ENCODE peak calls at places on chromosome 1, in four cellular contexts. Y is A549, S is progenitor cell of endocrine pancreas, Z is NCI-H82. X is an unnamed sample.

GRCh38 chr1:218281285-218281684 is 3.8 kb upstream of the RRP15 start:
- DNase-seq in S (no peak), Z (peak; percentile 14), Y (peak; percentile 20), X (no peak)

GRCh38 chr1:113675299-113675698 is 84.0 kb downstream of the PHTF1 start:
- DNase-seq in Y (peak; percentile 7), S (no peak), Z (no peak), X (no peak)

GRCh38 chr1:244836135-244836521 is 670 bp downstream of the COX20 start:
- DNase-seq in S (no peak), Z (peak; percentile 83), Y (peak; percentile 46), X (peak; percentile 35)

GRCh38 chr1:156600733-156601121 is 552 bp downstream of the GPATCH4 start:
- DNase-seq in S (no peak), Y (no peak), Z (no peak), X (no peak)

GRCh38 chr1:231774719-231775322 is 148.2 kb downstream of the DISC1 start:
- DNase-seq in Z (no peak), Y (no peak), S (no peak), X (no peak)

GRCh38 chr1:33181906-33182305 is at the start of gene TRIM62:
- DNase-seq in Y (peak; percentile 65), S (peak; percentile 70), Z (peak; percentile 98), X (peak; percentile 81)

GRCh38 chr1:64829411-64830033 is 84.6 kb downstream of the RAVER2 start:
- DNase-seq in Y (no peak), Z (no peak), S (no peak), X (no peak)

GRCh38 chr1:92544756-92545165 is 58.0 kb upstream of the GFI1 start:
- DNase-seq in Y (no peak), Z (no peak), S (no peak), X (no peak)

GRCh38 chr1:117708323-117709288 is 102.8 kb downstream of the TENT5C start:
- DNase-seq in S (no peak), Y (no peak), Z (no peak), X (no peak)

GRCh38 chr1:26363549-26364448 is 8.8 kb downstream of the ZNF683 start:
- DNase-seq in Z (peak; percentile 89), Y (peak; percentile 57), S (peak; percentile 87), X (peak; percentile 70)

GRCh38 chr1:44049839-44050238 is 18.6 kb upstream of the SLC6A9 start:
- DNase-seq in S (no peak), Z (no peak), Y (peak; percentile 50), X (peak; percentile 39)

GRCh38 chr1:2343023-2343935 is 48.1 kb downstream of the MORN1 start:
- DNase-seq in Z (no peak), Y (no peak), S (no peak), X (no peak)

GRCh38 chr1:7616953-7617352 is 154.1 kb upstream of the VAMP3 start:
- DNase-seq in S (no peak), Z (no peak), Y (no peak), X (no peak)

GRCh38 chr1:89931950-89932349 is 63.0 kb upstream of the ZNF326 start:
- DNase-seq in Z (no peak), Y (no peak), S (no peak), X (no peak)

GRCh38 chr1:111605553-111605952 is 14.0 kb upstream of the RAP1A start:
- DNase-seq in S (no peak), Y (no peak), Z (no peak), X (no peak)

GRCh38 chr1:162590101-162590500 is 28.6 kb downstream of the UAP1 start:
- DNase-seq in Y (no peak), S (no peak), Z (no peak), X (no peak)

GRCh38 chr1:206570529-206570928 is 41.7 kb downstream of the EIF2D start:
- DNase-seq in Y (no peak), S (no peak), Z (no peak), X (no peak)

GRCh38 chr1:95453053-95453452 is 219.0 kb downstream of the RWDD3 start:
- DNase-seq in Y (no peak), Z (no peak), S (no peak), X (no peak)

GRCh38 chr1:107352850-107353249 is 212.0 kb downstream of the NTNG1 start:
- DNase-seq in Y (no peak), Z (no peak), S (no peak), X (no peak)

GRCh38 chr1:201032408-201032807 is 8.9 kb upstream of the KIF21B start:
- DNase-seq in Z (peak; percentile 97), S (no peak), Y (no peak), X (no peak)

GRCh38 chr1:241366196-241366595 is 9.2 kb upstream of the RGS7 start:
- DNase-seq in Z (no peak), S (no peak), Y (no peak), X (no peak)

GRCh38 chr1:26537951-26538352 is 8.4 kb downstream of the RPS6KA1 start:
- DNase-seq in Y (peak; percentile 50), S (no peak), Z (peak; percentile 30), X (no peak)

GRCh38 chr1:206508956-206509355 is 1.6 kb downstream of the RASSF5 start:
- DNase-seq in Y (no peak), S (no peak), Z (no peak), X (no peak)

X was measured in HTR-8/SVneo.